ENCODE peak calls at places on chromosomes 13 and 19, in eight cellular contexts. R is stimulated activated CD4-positive, alpha-beta T cell treated with anti-CD3 and anti-CD28 coated beads, Interleukin-1b, Interleukin-23, amount 100 ng/mL, for 24 hours; E is NCI-H2029 treated with DMSO at 0.1 percent for 48 hours; K is aorta; C is RWPE1; J is type B pancreatic cell; B is GM04504; Y is LHCN-M2. Q is an unnamed sample.

GRCh38 chr13:113559061-113559460 is 25.5 kb upstream of the TFDP1 start:
- DNase-seq in K (no peak), Y (no peak), J (peak), B (no peak), E (no peak), C (no peak), R (no peak), Q (no peak)

GRCh38 chr19:46604781-46605355 is 3.7 kb downstream of the CALM3 start:
- DNase-seq in C (no peak), K (peak), Y (no peak), B (no peak), R (no peak), E (no peak), J (peak), Q (no peak)

GRCh38 chr13:41645313-41645712 is 188.0 kb downstream of the RGCC start:
- DNase-seq in B (peak), R (no peak), K (no peak), J (no peak), E (no peak), Y (peak), C (peak), Q (no peak)

GRCh38 chr19:51687791-51688664 is 5.1 kb upstream of the SPACA6 start:
- DNase-seq in E (no peak), Y (peak), C (peak), R (no peak), B (no peak), K (peak), J (no peak), Q (peak)

GRCh38 chr19:18419699-18420460 is 682 bp downstream of the SSBP4 start:
- DNase-seq in B (no peak), E (no peak), J (no peak), R (no peak), K (peak), C (no peak), Y (no peak), Q (peak)

GRCh38 chr19:48985711-48986110 is 7.4 kb downstream of the GYS1 start:
- DNase-seq in J (no peak), E (no peak), C (no peak), K (no peak), Y (no peak), B (no peak), R (no peak), Q (no peak)

GRCh38 chr13:108958013-108958376 is 328.6 kb downstream of the MYO16 start:
- DNase-seq in C (no peak), Y (no peak), J (no peak), R (no peak), E (no peak), B (no peak), K (no peak), Q (no peak)

GRCh38 chr19:29596080-29596479 is 10.0 kb upstream of the POP4 start:
- DNase-seq in B (no peak), J (no peak), K (no peak), Y (no peak), E (peak), C (no peak), R (no peak), Q (no peak)

GRCh38 chr13:28545583-28546333 is 50.8 kb upstream of the FLT1 start:
- DNase-seq in B (no peak), E (peak), C (no peak), K (no peak), R (no peak), J (no peak), Y (no peak), Q (no peak)

GRCh38 chr19:35262101-35262761 is 6.5 kb upstream of the USF2 start:
- DNase-seq in Y (no peak), E (no peak), J (peak), K (peak), R (no peak), C (no peak), B (no peak), Q (no peak)

GRCh38 chr19:34253711-34254551 is 423 bp upstream of the GARRE1 start:
- DNase-seq in Y (peak), C (peak), B (peak), J (peak), R (peak), E (no peak), K (peak), Q (peak)

GRCh38 chr13:89061821-89062220 is 1390.7 kb downstream of the SLITRK5 start:
- DNase-seq in Y (no peak), R (no peak), C (no peak), E (no peak), J (no peak), K (no peak), B (no peak), Q (no peak)

GRCh38 chr13:58712191-58712590 is 1080.6 kb downstream of the PCDH17 start:
- DNase-seq in C (no peak), J (no peak), R (no peak), Y (no peak), B (no peak), E (no peak), K (no peak), Q (no peak)